ENCODE peak calls at places on chromosome X, in four cellular contexts. One of them, this sample, is unnamed.

GRCh38 chrX:69243276-69243675 is 78.0 kb upstream of the PJA1 start:
- DNase-seq in AG08395: no peak
- DNase-seq in aorta: no peak
- DNase-seq in ELR: no peak
- DNase-seq in this sample: no peak

GRCh38 chrX:148501121-148502066 is 977 bp downstream of the AFF2 start:
- DNase-seq in aorta: peak; percentile 72
- DNase-seq in ELR: no peak
- DNase-seq in AG08395: no peak
- DNase-seq in this sample: no peak

GRCh38 chrX:44344687-44345086 is 1.2 kb upstream of the EFHC2 start:
- DNase-seq in AG08395: no peak
- DNase-seq in aorta: no peak
- DNase-seq in ELR: no peak
- DNase-seq in this sample: no peak

GRCh38 chrX:154750301-154751120 is at the start of gene GAB3:
- DNase-seq in AG08395: no peak
- DNase-seq in ELR: peak; percentile 56
- DNase-seq in aorta: peak; percentile 81
- DNase-seq in this sample: no peak

GRCh38 chrX:7346021-7346420 is 198.1 kb upstream of the PUDP start:
- DNase-seq in AG08395: peak; percentile 47
- DNase-seq in aorta: no peak
- DNase-seq in ELR: peak; percentile 42
- DNase-seq in this sample: peak; percentile 30

GRCh38 chrX:13780868-13781427 is 35.9 kb downstream of the GPM6B start:
- DNase-seq in AG08395: no peak
- DNase-seq in ELR: no peak
- DNase-seq in aorta: no peak
- DNase-seq in this sample: no peak

GRCh38 chrX:86023806-86024205 is 23.6 kb downstream of the CHM start:
- DNase-seq in ELR: peak; percentile 31
- DNase-seq in AG08395: no peak
- DNase-seq in aorta: no peak
- DNase-seq in this sample: no peak

GRCh38 chrX:71917621-71918341 is 7.1 kb downstream of the NHSL2 start:
- DNase-seq in ELR: peak; percentile 80
- DNase-seq in aorta: no peak
- DNase-seq in AG08395: peak; percentile 17
- DNase-seq in this sample: no peak

GRCh38 chrX:41302293-41302868 is 31.6 kb upstream of the DDX3X start:
- DNase-seq in aorta: no peak
- DNase-seq in ELR: peak; percentile 62
- DNase-seq in AG08395: no peak
- DNase-seq in this sample: no peak

GRCh38 chrX:113868716-113869115 is 715.2 kb upstream of the HTR2C start:
- DNase-seq in ELR: peak; percentile 3
- DNase-seq in AG08395: no peak
- DNase-seq in aorta: no peak
- DNase-seq in this sample: no peak

GRCh38 chrX:85244411-85245210 is 820 bp downstream of the ZNF711 start:
- DNase-seq in aorta: peak; percentile 74
- DNase-seq in AG08395: no peak
- DNase-seq in ELR: no peak
- DNase-seq in this sample: no peak

This sample was measured in HFFc6.